ENCODE peak calls at places on chromosomes 1 and 21, in five cellular contexts. K is IMR-90, Y is fibroblast of lung, V is left lung, T is aorta. D is an unnamed sample.

GRCh38 chr1:85027242-85027983 is 20.9 kb downstream of the MCOLN3 start:
- DNase-seq in T (no peak), K (peak; percentile 2), Y (peak; percentile 10), V (no peak), D (no peak)

GRCh38 chr1:110856410-110856809 is 16.5 kb upstream of the CD53 start:
- DNase-seq in K (no peak), T (no peak), Y (no peak), V (no peak), D (no peak)

GRCh38 chr21:18147678-18148077 is 97.0 kb upstream of the CHODL start:
- DNase-seq in K (no peak), T (no peak), V (no peak), Y (no peak), D (no peak)

GRCh38 chr1:50335914-50336313 is 87.3 kb downstream of the DMRTA2 start:
- DNase-seq in T (no peak), Y (no peak), K (no peak), V (no peak), D (no peak)

GRCh38 chr1:236287757-236288619 is 6.2 kb upstream of the ERO1B start:
- DNase-seq in T (no peak), Y (no peak), K (no peak), V (no peak), D (no peak)

GRCh38 chr1:99358771-99359170 is 94.5 kb downstream of the PLPPR4 start:
- DNase-seq in V (no peak), K (no peak), T (no peak), Y (no peak), D (no peak)

GRCh38 chr21:36218691-36219090 is 62.1 kb downstream of the DOP1B start:
- DNase-seq in K (no peak), T (no peak), V (no peak), Y (no peak), D (no peak)

GRCh38 chr1:151156515-151156819 is at the start of gene TNFAIP8L2:
- DNase-seq in K (no peak), Y (no peak), V (peak; percentile 89), T (peak; percentile 84), D (no peak)

GRCh38 chr1:224579526-224579925 is 36.6 kb upstream of the CNIH3 start:
- DNase-seq in T (no peak), V (no peak), Y (peak; percentile 61), K (peak; percentile 76), D (no peak)

GRCh38 chr21:45050361-45050785 is 24.0 kb upstream of the ADARB1 start:
- DNase-seq in Y (no peak), K (no peak), T (peak; percentile 63), V (no peak), D (no peak)

GRCh38 chr1:47409311-47410085 is 6.6 kb upstream of the FOXE3 start:
- DNase-seq in K (peak; percentile 84), V (no peak), Y (peak; percentile 78), T (no peak), D (no peak)

GRCh38 chr1:209937996-209938959 is at the start of gene SYT14:
- DNase-seq in Y (peak; percentile 77), T (no peak), K (peak; percentile 25), V (peak; percentile 72), D (no peak)

GRCh38 chr1:13813398-13814012 is 113.5 kb downstream of the PRDM2 start:
- DNase-seq in V (peak; percentile 92), T (no peak), Y (no peak), K (no peak), D (peak; percentile 49)

GRCh38 chr1:228307218-228308023 is 99.2 kb downstream of the TRIM11 start:
- DNase-seq in Y (no peak), T (peak; percentile 35), K (no peak), V (peak; percentile 65), D (peak; percentile 38)

GRCh38 chr1:151399890-151400235 is 490 bp downstream of the PSMB4 start:
- DNase-seq in T (no peak), Y (peak; percentile 25), V (no peak), K (peak; percentile 19), D (no peak)

GRCh38 chr1:56452027-56453011 is 127.0 kb downstream of the PLPP3 start:
- DNase-seq in T (no peak), Y (no peak), V (no peak), K (no peak), D (no peak)

GRCh38 chr1:230747139-230747730 is at the start of gene CAPN9:
- DNase-seq in V (no peak), Y (no peak), T (no peak), K (no peak), D (no peak)

GRCh38 chr21:37367301-37367757 is 756 bp downstream of the DYRK1A start:
- DNase-seq in T (no peak), V (peak; percentile 89), K (no peak), Y (no peak), D (peak; percentile 41)

GRCh38 chr1:43491056-43491455 is 37.3 kb upstream of the HYI start:
- DNase-seq in K (no peak), V (no peak), Y (no peak), T (no peak), D (no peak)
- H3K9me3 ChIP-seq in K (peaks cover 8% of the 10 kb centered on the region), V (no peaks in the 10 kb centered on the region), Y (no peaks in the 10 kb centered on the region), T (peaks cover 7% of the 10 kb centered on the region), D (no peaks in the 10 kb centered on the region)

GRCh38 chr1:243230914-243231313 is 24.2 kb downstream of the CEP170 start:
- DNase-seq in T (no peak), V (no peak), K (peak; percentile 44), Y (peak; percentile 29), D (no peak)

GRCh38 chr1:243233908-243234307 is 21.2 kb downstream of the CEP170 start:
- DNase-seq in T (no peak), K (peak; percentile 94), Y (peak; percentile 89), V (no peak), D (no peak)

GRCh38 chr1:243227596-243227995 is 27.5 kb downstream of the CEP170 start:
- DNase-seq in T (no peak), Y (no peak), V (no peak), K (no peak), D (no peak)

GRCh38 chr1:243234978-243235657 is 20.0 kb downstream of the CEP170 start:
- DNase-seq in Y (peak; percentile 81), V (no peak), T (no peak), K (peak; percentile 79), D (no peak)

GRCh38 chr1:243229526-243229925 is 25.6 kb downstream of the CEP170 start:
- DNase-seq in V (no peak), T (no peak), K (no peak), Y (peak; percentile 72), D (no peak)
- H3K9me3 ChIP-seq in V (peaks cover 5% of the 10 kb centered on the region), T (peaks cover 6% of the 10 kb centered on the region), K (peaks cover 17% of the 10 kb centered on the region), Y (no peaks in the 10 kb centered on the region), D (no peaks in the 10 kb centered on the region)

GRCh38 chr1:43366601-43367025 is 1.2 kb downstream of the ELOVL1 start:
- DNase-seq in Y (peak; percentile 31), T (no peak), K (no peak), V (no peak), D (no peak)

GRCh38 chr1:43367904-43368645 is at the start of gene ELOVL1:
- DNase-seq in Y (peak; percentile 84), K (peak; percentile 80), V (peak; percentile 99), T (peak; percentile 97), D (peak; percentile 95)

GRCh38 chr1:43367026-43367903 is 546 bp downstream of the ELOVL1 start:
- DNase-seq in T (peak; percentile 56), V (peak; percentile 88), Y (peak; percentile 72), K (no peak), D (peak; percentile 43)

GRCh38 chr1:43365678-43366077 is 2.1 kb downstream of the ELOVL1 start:
- DNase-seq in Y (no peak), K (no peak), T (no peak), V (no peak), D (no peak)

GRCh38 chr1:43366179-43366578 is 1.6 kb downstream of the ELOVL1 start:
- DNase-seq in T (peak; percentile 57), V (peak; percentile 89), K (no peak), Y (no peak), D (no peak)
- H3K9me3 ChIP-seq in T (no peaks in the 10 kb centered on the region), V (no peaks in the 10 kb centered on the region), K (no peaks in the 10 kb centered on the region), Y (no peaks in the 10 kb centered on the region), D (no peaks in the 10 kb centered on the region)

GRCh38 chr1:155049651-155050559 is 1.2 kb upstream of the ADAM15 start:
- DNase-seq in K (peak; percentile 69), T (no peak), V (no peak), Y (peak; percentile 54), D (no peak)
- H3K9me3 ChIP-seq in K (no peaks in the 10 kb centered on the region), T (no peaks in the 10 kb centered on the region), V (no peaks in the 10 kb centered on the region), Y (no peaks in the 10 kb centered on the region), D (no peaks in the 10 kb centered on the region)

GRCh38 chr1:2801535-2802291 is at the start of gene TTC34:
- DNase-seq in T (peak; percentile 49), K (no peak), V (peak; percentile 78), Y (no peak), D (peak; percentile 52)
- H3K9me3 ChIP-seq in T (no peaks in the 10 kb centered on the region), K (peaks cover 63% of the 10 kb centered on the region), V (no peaks in the 10 kb centered on the region), Y (no peaks in the 10 kb centered on the region), D (no peaks in the 10 kb centered on the region)

GRCh38 chr21:30936207-30936606 is 54.8 kb upstream of the KRTAP11-1 start:
- DNase-seq in V (peak; percentile 45), Y (no peak), T (no peak), K (no peak), D (no peak)
- H3K9me3 ChIP-seq in V (no peaks in the 10 kb centered on the region), Y (no peaks in the 10 kb centered on the region), T (no peaks in the 10 kb centered on the region), K (peaks cover 33% of the 10 kb centered on the region), D (no peaks in the 10 kb centered on the region)

GRCh38 chr1:66069976-66070375 is 277.3 kb downstream of the PDE4B start:
- DNase-seq in Y (no peak), V (no peak), K (no peak), T (no peak), D (no peak)
- H3K9me3 ChIP-seq in Y (no peaks in the 10 kb centered on the region), V (no peaks in the 10 kb centered on the region), K (no peaks in the 10 kb centered on the region), T (no peaks in the 10 kb centered on the region), D (no peaks in the 10 kb centered on the region)

GRCh38 chr1:90850181-90850924 is 133.3 kb upstream of the BARHL2 start:
- DNase-seq in T (peak; percentile 52), V (no peak), K (no peak), Y (peak; percentile 10), D (no peak)
- H3K9me3 ChIP-seq in T (no peaks in the 10 kb centered on the region), V (no peaks in the 10 kb centered on the region), K (no peaks in the 10 kb centered on the region), Y (no peaks in the 10 kb centered on the region), D (no peaks in the 10 kb centered on the region)

DNA sequence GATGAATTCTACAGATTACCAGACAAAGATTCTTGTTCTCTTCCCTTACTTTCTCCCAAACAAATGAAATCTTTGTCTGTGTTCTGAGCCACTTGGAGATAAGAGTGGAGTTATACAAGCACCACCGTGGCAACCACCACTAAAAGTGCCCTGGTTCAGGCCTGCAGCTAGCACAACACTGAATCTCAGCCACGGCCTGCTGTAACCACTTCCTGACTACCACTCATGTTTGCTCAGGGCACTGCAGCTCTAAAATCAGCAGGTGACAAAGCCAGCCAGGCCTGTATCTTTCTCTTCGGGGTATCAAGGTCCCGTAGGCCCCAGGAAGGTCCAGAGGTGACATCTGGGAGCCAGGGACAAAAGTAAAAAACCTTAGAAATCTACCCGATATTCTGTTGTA is 3.2 kb upstream of the OR2T6 start:
- DNase-seq in Y (no peak), K (no peak), T (no peak), V (no peak), D (no peak)
- H3K9me3 ChIP-seq in Y (no peaks in the 10 kb centered on the region), K (peaks cover 15% of the 10 kb centered on the region), T (peaks cover 1% of the 10 kb centered on the region), V (no peaks in the 10 kb centered on the region), D (no peaks in the 10 kb centered on the region)

GRCh38 chr21:19566975-19567374 is 1163.4 kb upstream of the TMPRSS15 start:
- DNase-seq in Y (no peak), K (no peak), V (no peak), T (no peak), D (no peak)
- H3K9me3 ChIP-seq in Y (no peaks in the 10 kb centered on the region), K (no peaks in the 10 kb centered on the region), V (no peaks in the 10 kb centered on the region), T (peaks cover 2% of the 10 kb centered on the region), D (no peaks in the 10 kb centered on the region)

D was measured in right lobe of liver.